ENCODE peak calls at places on chromosomes 2 and 18, in eight cellular contexts. D is transverse colon, Y is esophagus squamous epithelium, E is stomach, J is A549, H is lower leg skin, O is GM12878, A is spleen. C is an unnamed sample.

GRCh38 chr2:100365434-100365833 is 43.1 kb upstream of the LONRF2 start:
- DNase-seq in D (no peak), Y (peak; percentile 7), E (peak; percentile 44), J (peak; percentile 62), H (no peak), O (no peak), A (no peak), C (no peak)

GRCh38 chr2:141911485-141912066 is 219.2 kb downstream of the LRP1B start:
- DNase-seq in D (no peak), Y (no peak), E (peak; percentile 27), J (peak; percentile 41), H (no peak), O (no peak), A (no peak), C (no peak)

GRCh38 chr2:227415538-227416424 is 28.0 kb upstream of the SCYGR1 start:
- DNase-seq in D (no peak), Y (no peak), E (no peak), J (peak; percentile 78), H (no peak), O (no peak), A (peak; percentile 80), C (peak; percentile 44)

GRCh38 chr2:53668624-53669026 is 99.0 kb upstream of the CHAC2 start:
- DNase-seq in D (no peak), Y (no peak), E (no peak), J (no peak), H (no peak), O (no peak), A (no peak), C (no peak)

GRCh38 chr18:1104265-1104792 is 199.7 kb downstream of the ADCYAP1 start:
- DNase-seq in D (no peak), Y (no peak), E (no peak), J (no peak), H (no peak), O (no peak), A (no peak), C (no peak)

GRCh38 chr18:60024345-60024744 is 124.5 kb downstream of the PMAIP1 start:
- DNase-seq in D (no peak), Y (no peak), E (no peak), J (no peak), H (no peak), O (no peak), A (no peak), C (no peak)

GRCh38 chr2:71069376-71069775 is 928 bp downstream of the NAGK start:
- DNase-seq in D (no peak), Y (no peak), E (no peak), J (no peak), H (no peak), O (no peak), A (peak; percentile 47), C (no peak)

GRCh38 chr18:79405781-79406575 is 10.2 kb downstream of the NFATC1 start:
- DNase-seq in D (peak; percentile 77), Y (peak; percentile 73), E (peak; percentile 59), J (no peak), H (peak; percentile 94), O (peak; percentile 45), A (peak; percentile 97), C (no peak)

GRCh38 chr2:134367915-134368911 is 114.3 kb downstream of the MGAT5 start:
- DNase-seq in D (no peak), Y (no peak), E (peak; percentile 58), J (no peak), H (no peak), O (no peak), A (no peak), C (no peak)

GRCh38 chr2:18959952-18960717 is 370.8 kb upstream of the NT5C1B start:
- DNase-seq in D (no peak), Y (no peak), E (no peak), J (no peak), H (no peak), O (no peak), A (no peak), C (no peak)

GRCh38 chr18:8706981-8707940 is 1.9 kb downstream of the MTCL1 start:
- DNase-seq in D (no peak), Y (no peak), E (peak; percentile 59), J (peak; percentile 82), H (peak; percentile 91), O (no peak), A (peak; percentile 80), C (peak; percentile 77)

GRCh38 chr2:46697830-46698323 is 217.7 kb downstream of the MCFD2 start:
- DNase-seq in D (peak; percentile 14), Y (no peak), E (no peak), J (no peak), H (no peak), O (no peak), A (peak; percentile 79), C (no peak)
- TF ChIP-seq POLR2A in D (no peak), Y (no peak), E (no peak), J (no peak), H (no peak), O (no peak), A (no peak), C (no peak)

GRCh38 chr18:54877076-54877475 is 48.8 kb downstream of the RAB27B start:
- DNase-seq in D (no peak), Y (no peak), E (no peak), J (no peak), H (no peak), O (no peak), A (no peak), C (no peak)

GRCh38 chr18:54873884-54874255 is 45.6 kb downstream of the RAB27B start:
- DNase-seq in D (peak; percentile 62), Y (no peak), E (no peak), J (no peak), H (no peak), O (no peak), A (no peak), C (no peak)

GRCh38 chr18:54875063-54875462 is 46.8 kb downstream of the RAB27B start:
- DNase-seq in D (no peak), Y (no peak), E (no peak), J (no peak), H (no peak), O (no peak), A (no peak), C (no peak)

DNA sequence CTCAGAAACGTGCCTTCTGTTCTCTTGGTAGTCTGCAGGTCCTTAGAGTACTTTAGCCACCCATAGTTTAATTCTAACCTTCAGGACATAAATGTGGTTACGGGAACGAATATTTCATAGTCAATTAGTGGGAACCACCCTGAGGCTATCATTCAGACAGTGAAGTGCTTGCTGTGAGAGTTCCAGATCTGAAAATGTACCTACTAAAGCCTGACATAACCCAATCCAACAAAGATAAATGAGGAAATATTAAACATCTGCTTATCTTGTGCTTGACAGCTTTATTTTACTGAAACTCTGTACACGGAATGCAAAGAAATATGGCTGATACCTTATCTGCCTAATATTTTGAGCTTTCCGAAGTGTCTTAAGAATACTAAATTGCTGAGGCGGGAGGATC is 43.0 kb downstream of the RAB27B start:
- DNase-seq in D (no peak), Y (no peak), E (no peak), J (no peak), H (no peak), O (no peak), A (no peak), C (no peak)
- TF ChIP-seq POLR2A in D (no peak), Y (no peak), E (no peak), J (no peak), H (no peak), O (no peak), A (no peak), C (no peak)

GRCh38 chr18:11951390-11951851 is 29.9 kb upstream of the IMPA2 start:
- DNase-seq in D (no peak), Y (no peak), E (no peak), J (no peak), H (no peak), O (no peak), A (peak; percentile 51), C (no peak)

GRCh38 chr18:11948852-11949523 is 32.3 kb upstream of the IMPA2 start:
- DNase-seq in D (no peak), Y (no peak), E (no peak), J (no peak), H (no peak), O (no peak), A (peak; percentile 33), C (no peak)

GRCh38 chr18:11947214-11948119 is 33.8 kb upstream of the IMPA2 start:
- DNase-seq in D (peak; percentile 94), Y (peak; percentile 24), E (peak; percentile 96), J (peak; percentile 98), H (peak; percentile 98), O (peak; percentile 69), A (peak; percentile 96), C (peak; percentile 81)

GRCh38 chr18:11953113-11953512 is 28.2 kb upstream of the IMPA2 start:
- DNase-seq in D (no peak), Y (no peak), E (no peak), J (no peak), H (no peak), O (no peak), A (no peak), C (no peak)

GRCh38 chr18:11950824-11951223 is 30.5 kb upstream of the IMPA2 start:
- DNase-seq in D (no peak), Y (no peak), E (no peak), J (no peak), H (no peak), O (no peak), A (peak; percentile 42), C (no peak)
- TF ChIP-seq POLR2A in D (no peak), Y (no peak), E (no peak), J (no peak), H (no peak), O (no peak), A (no peak), C (no peak)

GRCh38 chr2:85771486-85771885 is 17.7 kb downstream of the ATOH8 start:
- DNase-seq in D (no peak), Y (no peak), E (no peak), J (no peak), H (no peak), O (no peak), A (no peak), C (no peak)

GRCh38 chr2:85770786-85771409 is 17.1 kb downstream of the ATOH8 start:
- DNase-seq in D (no peak), Y (no peak), E (no peak), J (no peak), H (no peak), O (no peak), A (no peak), C (no peak)

GRCh38 chr2:85772841-85773491 is 19.2 kb downstream of the ATOH8 start:
- DNase-seq in D (no peak), Y (no peak), E (no peak), J (no peak), H (no peak), O (no peak), A (no peak), C (no peak)

GRCh38 chr2:85773692-85774091 is 19.9 kb downstream of the ATOH8 start:
- DNase-seq in D (no peak), Y (no peak), E (no peak), J (no peak), H (no peak), O (no peak), A (no peak), C (no peak)

DNA sequence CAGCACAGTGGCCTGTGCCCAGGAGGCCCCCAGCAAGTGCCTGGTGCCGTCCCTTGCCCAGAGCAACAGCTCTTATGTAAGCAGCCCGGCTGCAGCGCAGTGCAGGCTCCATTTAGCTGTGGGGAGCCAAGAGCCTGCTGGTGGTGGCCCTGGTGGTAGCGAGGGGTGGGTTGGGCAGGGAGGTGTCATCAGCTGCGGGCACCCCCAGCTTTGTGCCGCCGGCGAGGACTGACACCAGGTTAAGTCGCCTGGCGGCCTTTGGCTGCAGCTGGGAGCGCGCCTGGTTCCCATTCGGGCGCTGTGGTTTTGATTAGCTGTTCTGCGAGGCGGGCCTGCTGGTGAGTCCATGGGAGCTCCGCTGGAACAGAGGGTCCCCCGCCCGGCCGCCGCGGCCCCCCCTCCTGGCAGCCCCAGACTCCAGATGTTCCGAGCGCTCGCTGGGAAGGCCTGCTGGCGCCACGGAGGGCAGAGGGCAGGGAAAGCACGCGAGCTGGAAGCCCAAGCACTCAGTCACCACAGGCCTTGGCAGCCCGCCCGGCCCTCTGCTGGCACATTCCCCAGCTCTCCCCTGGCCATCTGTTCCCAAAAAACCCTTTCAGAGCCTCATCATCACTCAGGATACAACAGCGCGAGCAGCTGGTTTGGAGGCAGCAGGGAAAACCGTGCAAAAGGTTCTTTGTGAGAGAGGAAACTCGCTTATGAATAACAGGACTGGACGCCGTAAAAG is 18.4 kb downstream of the ATOH8 start:
- DNase-seq in D (peak; percentile 91), Y (peak; percentile 24), E (peak; percentile 98), J (peak; percentile 90), H (peak; percentile 99), O (no peak), A (peak; percentile 91), C (peak; percentile 95)
- TF ChIP-seq POLR2A in D (no peak), Y (no peak), E (no peak), J (no peak), H (no peak), O (no peak), A (no peak), C (no peak)

C was measured in H54.